ENCODE peak calls at places on chromosome 14, in seven cellular contexts. G is K562, I is IMR-90, D is HepG2, Z is A549, N is GM12878, J is H1. X is an unnamed sample.

GRCh38 chr14:33509454-33509853 is 441.4 kb downstream of the EGLN3 start:
- DNase-seq in I (no peak), Z (no peak), J (no peak), D (no peak), N (no peak), G (no peak), X (no peak)

GRCh38 chr14:61455351-61455750 is 134.0 kb downstream of the PRKCH start:
- DNase-seq in I (no peak), G (no peak), J (peak), Z (no peak), D (no peak), N (no peak), X (no peak)

GRCh38 chr14:47674546-47675238 is 713 bp downstream of the MDGA2 start:
- DNase-seq in Z (no peak), I (no peak), D (no peak), J (peak), N (no peak), G (no peak), X (peak)

GRCh38 chr14:25055998-25056687 is 6.2 kb upstream of the STXBP6 start:
- DNase-seq in J (no peak), N (no peak), D (no peak), Z (no peak), G (no peak), I (peak), X (no peak)

GRCh38 chr14:106491851-106492250 is 965.5 kb downstream of the TMEM121 start:
- DNase-seq in I (no peak), N (no peak), G (no peak), D (no peak), J (peak), Z (peak), X (no peak)

GRCh38 chr14:39547845-39548244 is 115.6 kb upstream of the FBXO33 start:
- DNase-seq in G (no peak), N (no peak), J (no peak), D (no peak), I (no peak), Z (no peak), X (no peak)

GRCh38 chr14:51442513-51443175 is 202.6 kb downstream of the TMX1 start:
- DNase-seq in N (no peak), D (no peak), G (no peak), I (peak), J (no peak), Z (peak), X (no peak)

GRCh38 chr14:68790656-68791077 is 2.2 kb downstream of the ZFP36L1 start:
- DNase-seq in Z (no peak), G (no peak), N (no peak), J (peak), I (no peak), D (no peak), X (no peak)

DNA sequence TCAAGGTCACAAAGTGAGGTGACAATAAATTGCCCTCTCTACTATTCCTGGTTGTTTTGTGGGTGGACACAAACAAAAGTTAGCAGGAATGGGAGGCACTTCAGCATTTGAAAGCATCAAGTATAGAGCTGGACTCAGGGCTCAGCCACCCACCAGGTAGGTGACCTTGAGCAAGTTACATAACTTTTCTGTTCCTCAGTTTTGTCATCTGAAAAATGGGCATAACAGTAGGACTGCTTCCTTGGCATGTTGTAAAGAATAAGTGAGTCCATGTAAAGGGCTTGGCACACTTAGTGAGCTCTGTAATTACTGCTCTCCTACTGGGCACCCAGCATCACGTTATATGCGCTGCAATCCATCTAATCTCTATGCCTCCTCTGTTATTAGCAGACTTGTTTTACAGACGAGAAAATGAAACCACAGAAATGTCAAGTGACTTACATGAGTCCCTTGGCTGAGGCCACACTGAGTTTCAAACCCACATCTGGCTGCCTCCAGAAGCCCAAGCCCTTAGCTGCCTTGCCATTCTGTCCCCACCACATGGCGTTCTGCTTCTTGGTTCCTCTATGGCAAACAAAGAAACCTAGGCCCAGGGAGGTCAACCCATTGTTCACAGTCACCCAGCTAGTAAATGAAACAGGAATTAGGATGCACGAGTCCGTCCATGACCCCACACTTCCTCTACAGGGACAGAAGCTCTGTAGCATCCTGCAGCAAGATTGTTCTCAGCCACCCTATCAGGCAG is 63.2 kb upstream of the SLC24A4 start:
- DNase-seq in D (no peak), N (peak), J (no peak), G (no peak), I (no peak), Z (no peak), X (no peak)
- TF ChIP-seq RFX5 in D (no peak), N (no peak), J (no peak), G (no peak), I (no peak), Z (no peak), X (no peak)

GRCh38 chr14:100523131-100523530 is 64.1 kb downstream of the BEGAIN start:
- DNase-seq in I (no peak), J (no peak), N (no peak), G (no peak), D (no peak), Z (no peak), X (no peak)
- TF ChIP-seq USF2 in I (no peak), J (no peak), N (no peak), G (no peak), D (no peak), Z (no peak), X (no peak)

GRCh38 chr14:102500190-102500661 is 9.3 kb downstream of the ANKRD9 start:
- DNase-seq in D (no peak), I (peak), J (no peak), N (no peak), Z (no peak), G (no peak), X (no peak)
- TF ChIP-seq RFX5 in D (no peak), I (no peak), J (no peak), N (no peak), Z (no peak), G (no peak), X (no peak)

GRCh38 chr14:104332634-104333270 is 194.4 kb downstream of the KIF26A start:
- DNase-seq in D (no peak), J (no peak), I (no peak), G (no peak), Z (no peak), N (no peak), X (no peak)
- TF ChIP-seq USF2 in D (no peak), J (no peak), I (no peak), G (no peak), Z (no peak), N (no peak), X (no peak)

GRCh38 chr14:70045715-70046535 is 142.8 kb downstream of the SLC8A3 start:
- DNase-seq in G (peak), D (peak), J (peak), Z (peak), I (peak), N (no peak), X (peak)
- TF ChIP-seq RFX5 in G (no peak), D (no peak), J (no peak), Z (no peak), I (no peak), N (no peak), X (no peak)

DNA sequence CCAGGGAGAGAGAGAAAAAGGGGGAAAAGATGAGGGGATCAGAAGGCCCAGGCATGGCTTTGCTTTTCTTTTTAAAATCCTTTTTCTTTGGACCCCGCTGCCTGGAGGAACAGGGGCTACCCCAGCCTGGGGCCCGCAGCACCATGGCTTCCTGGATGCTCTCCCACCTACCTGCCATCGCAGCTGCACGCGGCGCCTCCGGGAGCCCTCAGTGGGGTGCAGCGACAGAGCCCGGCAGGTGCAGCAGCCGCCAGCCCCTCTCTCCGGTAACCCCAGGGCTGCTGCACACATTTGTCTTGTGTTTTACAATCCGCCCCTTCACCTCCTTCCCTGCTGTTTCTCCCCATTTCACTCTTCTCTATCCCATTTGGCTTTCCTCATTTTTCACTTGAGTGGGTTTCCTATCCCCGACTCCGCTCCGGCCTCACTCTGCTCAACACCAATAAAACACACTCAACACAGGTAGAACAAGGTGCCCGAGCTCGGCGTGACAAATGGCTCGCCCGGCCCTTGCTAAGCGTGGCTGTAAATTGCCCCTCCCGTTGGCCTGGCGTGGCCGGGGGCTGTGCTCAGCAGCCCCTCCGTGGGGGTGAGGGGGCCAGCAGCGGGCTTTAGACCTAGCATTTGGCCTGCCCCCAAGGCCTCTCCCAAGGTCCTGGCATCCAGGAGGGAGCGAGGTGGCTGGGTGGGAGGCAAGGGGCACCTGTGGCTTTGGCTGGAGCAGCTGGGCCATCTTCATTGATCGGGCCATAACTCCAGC is 52.6 kb upstream of the GPATCH2L start:
- DNase-seq in D (no peak), I (no peak), Z (no peak), N (no peak), J (no peak), G (no peak), X (no peak)
- TF ChIP-seq USF2 in D (no peak), I (no peak), Z (no peak), N (no peak), J (no peak), G (no peak), X (no peak)

GRCh38 chr14:54621686-54622085 is 54.8 kb downstream of the SAMD4A start:
- DNase-seq in N (no peak), D (no peak), Z (no peak), G (no peak), I (peak), J (no peak), X (no peak)

GRCh38 chr14:54623279-54624004 is 56.5 kb downstream of the SAMD4A start:
- DNase-seq in D (no peak), I (no peak), G (no peak), Z (no peak), J (no peak), N (no peak), X (no peak)

GRCh38 chr14:54625158-54625557 is 58.2 kb downstream of the SAMD4A start:
- DNase-seq in J (no peak), Z (no peak), N (no peak), G (no peak), D (no peak), I (peak), X (no peak)

GRCh38 chr14:54617467-54617866 is 50.5 kb downstream of the SAMD4A start:
- DNase-seq in G (no peak), J (no peak), D (no peak), Z (no peak), I (peak), N (no peak), X (no peak)

DNA sequence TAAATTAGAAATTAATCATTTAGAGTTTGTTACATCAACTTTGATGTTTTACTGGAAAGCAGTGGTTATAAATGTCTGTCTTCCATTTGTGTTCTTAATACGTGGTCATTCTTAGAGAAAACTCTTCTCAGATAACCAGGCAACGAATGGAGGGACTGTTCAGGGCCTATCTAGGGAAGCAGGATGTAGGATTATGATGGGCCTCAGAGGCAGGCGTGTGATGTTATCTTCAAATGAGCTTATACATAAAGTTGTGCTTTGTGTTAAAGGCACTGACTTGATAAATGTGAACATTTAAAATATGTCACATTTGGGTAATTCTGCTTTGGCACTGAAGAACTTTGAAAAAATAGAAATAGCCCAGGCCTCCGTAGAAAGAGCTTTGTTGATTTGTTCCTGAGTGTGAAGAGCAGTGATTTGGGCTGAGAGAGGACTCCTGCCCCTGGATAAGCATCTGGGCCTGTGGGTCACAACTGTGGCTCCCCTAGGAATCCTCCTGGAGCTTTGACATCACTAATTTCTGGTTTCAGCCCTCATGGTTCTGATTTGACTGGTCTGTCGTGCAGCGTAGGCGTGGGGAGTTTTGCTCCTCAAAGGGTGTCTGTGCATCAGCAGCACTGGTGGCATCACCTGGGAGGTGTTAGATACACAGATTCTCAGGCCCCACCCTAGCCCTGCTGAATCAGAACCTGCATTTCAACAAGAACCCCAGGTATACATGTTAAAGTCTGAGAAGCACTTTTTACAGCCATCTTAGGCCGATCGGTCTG is 55.4 kb downstream of the SAMD4A start:
- DNase-seq in G (peak), Z (no peak), I (no peak), D (no peak), J (no peak), N (peak), X (no peak)
- TF ChIP-seq RFX5 in G (no peak), Z (no peak), I (no peak), D (no peak), J (no peak), N (no peak), X (no peak)

GRCh38 chr14:31206536-31207286 is 882 bp downstream of the HECTD1 start:
- DNase-seq in J (peak), Z (peak), N (no peak), G (peak), D (peak), I (no peak), X (peak)
- TF ChIP-seq USF2 in J (no peak), Z (no peak), N (no peak), G (no peak), D (no peak), I (no peak), X (no peak)

GRCh38 chr14:37594916-37595808 is at the start of the genes FOXA1 and TTC6:
- DNase-seq in J (peak), N (no peak), Z (peak), I (peak), G (peak), D (peak), X (peak)
- TF ChIP-seq RFX5 in J (no peak), N (no peak), Z (no peak), I (no peak), G (no peak), D (no peak), X (no peak)

DNA sequence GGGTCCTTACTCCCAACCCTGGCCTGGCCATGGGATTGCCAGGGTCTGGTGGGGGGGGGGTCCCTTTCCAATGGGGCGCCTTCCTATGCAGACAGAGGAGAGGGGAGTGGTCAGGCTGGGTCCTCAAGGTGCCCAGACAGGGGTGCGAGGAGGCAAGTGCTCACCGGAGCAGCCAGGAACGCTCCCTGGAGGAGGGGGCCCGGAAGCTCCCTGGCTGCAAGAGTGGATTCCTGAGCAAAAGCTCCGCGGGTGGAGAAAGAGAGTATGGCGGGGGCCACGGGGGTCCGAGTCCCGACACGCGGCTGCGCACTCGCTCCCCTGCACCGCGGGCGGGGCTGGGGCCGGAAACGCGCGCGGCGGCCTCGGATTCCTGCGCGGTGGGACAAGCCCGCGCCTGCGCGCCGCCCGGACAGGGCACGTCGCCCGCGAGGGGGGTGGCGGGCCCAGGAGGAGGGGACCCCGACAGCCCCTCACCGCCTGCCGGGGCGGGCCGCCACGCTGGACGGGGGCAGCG is 27.7 kb upstream of the GPR132 start:
- DNase-seq in J (peak), G (peak), I (peak), D (no peak), N (no peak), Z (peak), X (peak)
- TF ChIP-seq USF2 in J (no peak), G (no peak), I (no peak), D (no peak), N (no peak), Z (no peak), X (no peak)

X was measured in SK-N-SH.